ENCODE peak calls at places on chromosomes 1 and 21, in seven cellular contexts. One of them, this sample, is unnamed.

GRCh38 chr1:185459141-185459540 is 142.1 kb upstream of the IVNS1ABP start:
- DNase-seq in HCT116: no peak
- DNase-seq in H1: no peak
- DNase-seq in GM12878: no peak
- DNase-seq in HepG2: no peak
- DNase-seq in K562: no peak
- DNase-seq in SK-N-SH: no peak
- DNase-seq in this sample: no peak

GRCh38 chr1:84300991-84301758 is at the start of gene SAMD13:
- DNase-seq in HCT116: peak
- DNase-seq in H1: no peak
- DNase-seq in GM12878: peak
- DNase-seq in HepG2: no peak
- DNase-seq in K562: peak
- DNase-seq in SK-N-SH: peak
- DNase-seq in this sample: no peak

GRCh38 chr1:201886103-201886885 is 2.4 kb upstream of the SHISA4 start:
- DNase-seq in HCT116: no peak
- DNase-seq in H1: no peak
- DNase-seq in GM12878: no peak
- DNase-seq in HepG2: no peak
- DNase-seq in K562: peak
- DNase-seq in SK-N-SH: no peak
- DNase-seq in this sample: no peak

GRCh38 chr1:210598135-210598652 is 269.5 kb downstream of the HHAT start:
- DNase-seq in HCT116: no peak
- DNase-seq in H1: no peak
- DNase-seq in GM12878: no peak
- DNase-seq in HepG2: peak
- DNase-seq in K562: peak
- DNase-seq in SK-N-SH: no peak
- DNase-seq in this sample: peak

GRCh38 chr1:25642710-25643109 is 26.1 kb downstream of the MAN1C1 start:
- DNase-seq in HCT116: no peak
- DNase-seq in H1: no peak
- DNase-seq in GM12878: peak
- DNase-seq in HepG2: no peak
- DNase-seq in K562: no peak
- DNase-seq in SK-N-SH: no peak
- DNase-seq in this sample: no peak

GRCh38 chr1:193069748-193070394 is 10.5 kb downstream of the RO60 start:
- DNase-seq in HCT116: no peak
- DNase-seq in H1: no peak
- DNase-seq in GM12878: no peak
- DNase-seq in HepG2: no peak
- DNase-seq in K562: peak
- DNase-seq in SK-N-SH: peak
- DNase-seq in this sample: peak

GRCh38 chr1:196976278-196976677 is 1.1 kb upstream of the CFHR5 start:
- DNase-seq in HCT116: no peak
- DNase-seq in H1: no peak
- DNase-seq in GM12878: no peak
- DNase-seq in HepG2: no peak
- DNase-seq in K562: no peak
- DNase-seq in SK-N-SH: no peak
- DNase-seq in this sample: no peak

GRCh38 chr21:19508442-19508841 is 1104.9 kb upstream of the TMPRSS15 start:
- DNase-seq in HCT116: no peak
- DNase-seq in H1: no peak
- DNase-seq in GM12878: no peak
- DNase-seq in HepG2: no peak
- DNase-seq in K562: no peak
- DNase-seq in SK-N-SH: no peak
- DNase-seq in this sample: no peak

GRCh38 chr1:95309031-95309459 is 75.0 kb downstream of the RWDD3 start:
- DNase-seq in HCT116: peak
- DNase-seq in H1: no peak
- DNase-seq in GM12878: no peak
- DNase-seq in HepG2: peak
- DNase-seq in K562: peak
- DNase-seq in SK-N-SH: peak
- DNase-seq in this sample: peak

GRCh38 chr1:50156241-50157010 is 47.7 kb downstream of the ELAVL4 start:
- DNase-seq in HCT116: no peak
- DNase-seq in H1: no peak
- DNase-seq in GM12878: no peak
- DNase-seq in HepG2: no peak
- DNase-seq in K562: no peak
- DNase-seq in SK-N-SH: no peak
- DNase-seq in this sample: no peak

GRCh38 chr1:226619031-226619430 is 70.5 kb downstream of the STUM start:
- DNase-seq in HCT116: no peak
- DNase-seq in H1: no peak
- DNase-seq in GM12878: no peak
- DNase-seq in HepG2: no peak
- DNase-seq in K562: no peak
- DNase-seq in SK-N-SH: no peak
- DNase-seq in this sample: no peak

GRCh38 chr1:228270032-228270431 is 62.2 kb downstream of the OBSCN start:
- DNase-seq in HCT116: no peak
- DNase-seq in H1: no peak
- DNase-seq in GM12878: no peak
- DNase-seq in HepG2: no peak
- DNase-seq in K562: no peak
- DNase-seq in SK-N-SH: no peak
- DNase-seq in this sample: no peak

GRCh38 chr21:33894736-33895288 is 20.8 kb downstream of the ATP5PO start:
- DNase-seq in HCT116: peak
- DNase-seq in H1: peak
- DNase-seq in GM12878: no peak
- DNase-seq in HepG2: peak
- DNase-seq in K562: peak
- DNase-seq in SK-N-SH: peak
- DNase-seq in this sample: peak

GRCh38 chr1:1021010-1021845 is 1.3 kb downstream of the AGRN start:
- DNase-seq in HCT116: no peak
- DNase-seq in H1: no peak
- DNase-seq in GM12878: no peak
- DNase-seq in HepG2: no peak
- DNase-seq in K562: peak
- DNase-seq in SK-N-SH: peak
- DNase-seq in this sample: no peak

GRCh38 chr1:228082975-228083870 is 715 bp downstream of the ARF1 start:
- DNase-seq in HCT116: no peak
- DNase-seq in H1: no peak
- DNase-seq in GM12878: no peak
- DNase-seq in HepG2: no peak
- DNase-seq in K562: peak
- DNase-seq in SK-N-SH: peak
- DNase-seq in this sample: peak

GRCh38 chr1:203569490-203570318 is 56.9 kb upstream of the ATP2B4 start:
- DNase-seq in HCT116: no peak
- DNase-seq in H1: no peak
- DNase-seq in GM12878: no peak
- DNase-seq in HepG2: no peak
- DNase-seq in K562: no peak
- DNase-seq in SK-N-SH: no peak
- DNase-seq in this sample: no peak

GRCh38 chr21:25188639-25189038 is 418.6 kb downstream of the MRPL39 start:
- DNase-seq in HCT116: no peak
- DNase-seq in H1: no peak
- DNase-seq in GM12878: peak
- DNase-seq in HepG2: no peak
- DNase-seq in K562: no peak
- DNase-seq in SK-N-SH: no peak
- DNase-seq in this sample: no peak

GRCh38 chr21:41196990-41197389 is 29.0 kb downstream of the BACE2 start:
- DNase-seq in HCT116: no peak
- DNase-seq in H1: no peak
- DNase-seq in GM12878: no peak
- DNase-seq in HepG2: no peak
- DNase-seq in K562: no peak
- DNase-seq in SK-N-SH: no peak
- DNase-seq in this sample: no peak

GRCh38 chr1:43300661-43301094 is at the start of gene TIE1:
- DNase-seq in HCT116: no peak
- DNase-seq in H1: no peak
- DNase-seq in GM12878: no peak
- DNase-seq in HepG2: no peak
- DNase-seq in K562: no peak
- DNase-seq in SK-N-SH: no peak
- DNase-seq in this sample: no peak

GRCh38 chr1:27968692-27969091 is 8.9 kb downstream of the XKR8 start:
- DNase-seq in HCT116: peak
- DNase-seq in H1: no peak
- DNase-seq in GM12878: no peak
- DNase-seq in HepG2: no peak
- DNase-seq in K562: no peak
- DNase-seq in SK-N-SH: no peak
- DNase-seq in this sample: peak

GRCh38 chr1:228278432-228278941 is 70.6 kb downstream of the OBSCN start:
- DNase-seq in HCT116: no peak
- DNase-seq in H1: no peak
- DNase-seq in GM12878: no peak
- DNase-seq in HepG2: no peak
- DNase-seq in K562: no peak
- DNase-seq in SK-N-SH: no peak
- DNase-seq in this sample: no peak

GRCh38 chr1:153432874-153433681 is 16.8 kb downstream of the S100A7A start:
- DNase-seq in HCT116: no peak
- DNase-seq in H1: no peak
- DNase-seq in GM12878: no peak
- DNase-seq in HepG2: no peak
- DNase-seq in K562: peak
- DNase-seq in SK-N-SH: no peak
- DNase-seq in this sample: no peak

GRCh38 chr1:150528997-150529396 is 13.4 kb downstream of the FALEC start:
- DNase-seq in HCT116: no peak
- DNase-seq in H1: no peak
- DNase-seq in GM12878: no peak
- DNase-seq in HepG2: no peak
- DNase-seq in K562: no peak
- DNase-seq in SK-N-SH: no peak
- DNase-seq in this sample: no peak

GRCh38 chr1:158509471-158510161 is 37.6 kb downstream of the OR10R2 start:
- DNase-seq in HCT116: no peak
- DNase-seq in H1: no peak
- DNase-seq in GM12878: no peak
- DNase-seq in HepG2: no peak
- DNase-seq in K562: peak
- DNase-seq in SK-N-SH: no peak
- DNase-seq in this sample: no peak

GRCh38 chr1:158507511-158507910 is 35.5 kb downstream of the OR10R2 start:
- DNase-seq in HCT116: no peak
- DNase-seq in H1: no peak
- DNase-seq in GM12878: no peak
- DNase-seq in HepG2: no peak
- DNase-seq in K562: no peak
- DNase-seq in SK-N-SH: no peak
- DNase-seq in this sample: no peak

GRCh38 chr1:158506369-158506987 is 34.5 kb downstream of the OR10R2 start:
- DNase-seq in HCT116: no peak
- DNase-seq in H1: peak
- DNase-seq in GM12878: peak
- DNase-seq in HepG2: peak
- DNase-seq in K562: peak
- DNase-seq in SK-N-SH: peak
- DNase-seq in this sample: no peak
- TF ChIP-seq JUND in HCT116: no peak
- TF ChIP-seq JUND in H1: no peak
- TF ChIP-seq JUND in GM12878: no peak
- TF ChIP-seq JUND in HepG2: no peak
- TF ChIP-seq JUND in K562: no peak
- TF ChIP-seq JUND in SK-N-SH: no peak
- TF ChIP-seq JUND in this sample: no peak

GRCh38 chr1:98355656-98356384 is 305.7 kb upstream of the SNX7 start:
- DNase-seq in HCT116: no peak
- DNase-seq in H1: no peak
- DNase-seq in GM12878: no peak
- DNase-seq in HepG2: no peak
- DNase-seq in K562: no peak
- DNase-seq in SK-N-SH: no peak
- DNase-seq in this sample: no peak
- TF ChIP-seq JUND in HCT116: no peak
- TF ChIP-seq JUND in H1: no peak
- TF ChIP-seq JUND in GM12878: no peak
- TF ChIP-seq JUND in HepG2: no peak
- TF ChIP-seq JUND in K562: no peak
- TF ChIP-seq JUND in SK-N-SH: no peak
- TF ChIP-seq JUND in this sample: no peak

DNA sequence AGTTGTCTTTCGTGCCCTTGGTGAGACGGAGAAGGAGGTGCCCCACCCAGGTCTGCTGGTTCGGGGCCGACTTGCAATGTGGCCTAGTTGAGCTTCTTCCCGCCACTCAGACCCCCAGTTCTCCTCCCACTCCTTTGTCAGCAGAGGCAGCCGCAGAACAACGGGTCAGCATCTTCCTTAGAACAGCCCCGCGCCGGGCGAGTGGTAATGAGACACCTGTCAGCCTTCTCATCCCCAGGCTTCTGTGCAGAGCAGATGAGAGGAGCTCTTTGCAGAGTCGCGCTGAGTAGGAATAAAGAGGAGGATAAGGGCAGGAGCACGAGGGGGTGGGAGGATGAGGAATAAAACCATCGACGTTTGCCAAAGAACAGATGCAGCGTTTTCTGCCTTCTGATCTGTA is 27.7 kb upstream of the IGSF21 start:
- DNase-seq in HCT116: no peak
- DNase-seq in H1: no peak
- DNase-seq in GM12878: no peak
- DNase-seq in HepG2: no peak
- DNase-seq in K562: no peak
- DNase-seq in SK-N-SH: no peak
- DNase-seq in this sample: no peak
- TF ChIP-seq JUND in HCT116: no peak
- TF ChIP-seq JUND in H1: no peak
- TF ChIP-seq JUND in GM12878: no peak
- TF ChIP-seq JUND in HepG2: no peak
- TF ChIP-seq JUND in K562: no peak
- TF ChIP-seq JUND in SK-N-SH: no peak
- TF ChIP-seq JUND in this sample: no peak

GRCh38 chr1:224067207-224067606 is 46.7 kb upstream of the FBXO28 start:
- DNase-seq in HCT116: no peak
- DNase-seq in H1: no peak
- DNase-seq in GM12878: no peak
- DNase-seq in HepG2: no peak
- DNase-seq in K562: no peak
- DNase-seq in SK-N-SH: no peak
- DNase-seq in this sample: no peak

GRCh38 chr1:224064150-224064549 is 49.8 kb upstream of the FBXO28 start:
- DNase-seq in HCT116: no peak
- DNase-seq in H1: no peak
- DNase-seq in GM12878: no peak
- DNase-seq in HepG2: no peak
- DNase-seq in K562: no peak
- DNase-seq in SK-N-SH: no peak
- DNase-seq in this sample: no peak

GRCh38 chr1:224067621-224068457 is 46.1 kb upstream of the FBXO28 start:
- DNase-seq in HCT116: no peak
- DNase-seq in H1: no peak
- DNase-seq in GM12878: no peak
- DNase-seq in HepG2: no peak
- DNase-seq in K562: peak
- DNase-seq in SK-N-SH: no peak
- DNase-seq in this sample: no peak

GRCh38 chr1:224068458-224068770 is 45.5 kb upstream of the FBXO28 start:
- DNase-seq in HCT116: no peak
- DNase-seq in H1: no peak
- DNase-seq in GM12878: no peak
- DNase-seq in HepG2: no peak
- DNase-seq in K562: no peak
- DNase-seq in SK-N-SH: no peak
- DNase-seq in this sample: no peak

GRCh38 chr1:224065455-224065854 is 48.5 kb upstream of the FBXO28 start:
- DNase-seq in HCT116: no peak
- DNase-seq in H1: no peak
- DNase-seq in GM12878: no peak
- DNase-seq in HepG2: no peak
- DNase-seq in K562: no peak
- DNase-seq in SK-N-SH: no peak
- DNase-seq in this sample: no peak
- TF ChIP-seq JUND in HCT116: peak
- TF ChIP-seq JUND in H1: no peak
- TF ChIP-seq JUND in GM12878: no peak
- TF ChIP-seq JUND in HepG2: no peak
- TF ChIP-seq JUND in K562: no peak
- TF ChIP-seq JUND in SK-N-SH: peak
- TF ChIP-seq JUND in this sample: no peak

This sample was measured in T47D.